ENCODE peak calls at places on chromosomes 16 and 17, in ten cellular contexts. J is foreskin fibroblast, K is adrenal gland, Q is AG10803, M is cardiac fibroblast, Z is heart left ventricle, W is choroid plexus epithelial cell, L is colonic mucosa, P is K562, D is fibroblast of lung. T is an unnamed sample.

GRCh38 chr17:17075037-17075755 is 32.9 kb downstream of the MPRIP start:
- DNase-seq in M (peak), J (peak), W (peak), Z (peak), L (no peak), Q (peak), D (peak), P (no peak), K (peak), T (peak)

GRCh38 chr16:47965439-47965838 is 190.4 kb downstream of the ABCC12 start:
- DNase-seq in P (no peak), L (no peak), M (no peak), W (peak), D (peak), Z (no peak), K (no peak), J (no peak), Q (peak), T (no peak)

GRCh38 chr16:1642753-1643152 is 30.6 kb downstream of the CRAMP1 start:
- DNase-seq in P (no peak), Q (no peak), W (no peak), D (no peak), Z (no peak), M (no peak), J (no peak), L (no peak), K (no peak), T (no peak)

GRCh38 chr17:2996208-2996855 is 67.1 kb downstream of the OR1D5 start:
- DNase-seq in J (peak), Z (no peak), D (peak), Q (peak), P (no peak), M (peak), K (no peak), W (no peak), L (no peak), T (peak)

GRCh38 chr17:19461139-19461538 is 50.1 kb downstream of the RNF112 start:
- DNase-seq in L (peak), J (no peak), K (peak), M (no peak), Z (no peak), D (no peak), Q (no peak), W (no peak), P (no peak), T (no peak)

GRCh38 chr16:10813123-10813455 is 5.5 kb downstream of the TVP23A start:
- DNase-seq in K (no peak), L (no peak), W (no peak), Q (no peak), M (no peak), D (no peak), Z (no peak), J (no peak), P (no peak), T (no peak)

GRCh38 chr16:79082955-79083354 is 517.6 kb downstream of the MAF start:
- DNase-seq in J (no peak), W (no peak), D (no peak), Z (no peak), Q (no peak), P (no peak), L (no peak), M (no peak), K (no peak), T (no peak)

GRCh38 chr17:72826602-72827001 is 265.9 kb downstream of the SLC39A11 start:
- DNase-seq in D (peak), J (peak), M (no peak), K (no peak), L (no peak), P (no peak), Q (no peak), W (peak), Z (no peak), T (peak)

GRCh38 chr17:57342141-57342540 is 85.8 kb downstream of the MSI2 start:
- DNase-seq in M (no peak), L (no peak), Z (no peak), K (no peak), J (no peak), P (no peak), D (no peak), W (peak), Q (no peak), T (no peak)

GRCh38 chr17:78643326-78643725 is 66.1 kb upstream of the DNAH17 start:
- DNase-seq in Q (no peak), M (no peak), L (no peak), J (no peak), Z (no peak), W (no peak), P (no peak), K (no peak), D (no peak), T (no peak)

GRCh38 chr17:78647030-78647429 is 69.8 kb upstream of the DNAH17 start:
- DNase-seq in W (no peak), Z (no peak), K (no peak), Q (no peak), L (no peak), M (no peak), J (no peak), D (no peak), P (no peak), T (no peak)

GRCh38 chr17:78644259-78644658 is 67.1 kb upstream of the DNAH17 start:
- DNase-seq in J (no peak), P (no peak), W (no peak), M (no peak), D (no peak), K (no peak), Z (no peak), L (no peak), Q (no peak), T (no peak)

GRCh38 chr17:78645421-78646295 is 68.5 kb upstream of the DNAH17 start:
- DNase-seq in W (peak), Z (peak), J (no peak), K (peak), L (peak), D (no peak), P (no peak), M (peak), Q (no peak), T (peak)

GRCh38 chr17:78644971-78645370 is 67.8 kb upstream of the DNAH17 start:
- DNase-seq in W (no peak), K (no peak), P (no peak), Z (no peak), J (no peak), Q (no peak), L (no peak), M (no peak), D (no peak), T (no peak)
- TF ChIP-seq CTCF in W (no peak), K (no peak), P (no peak), Z (no peak), J (no peak), Q (no peak), L (no peak), M (no peak), D (no peak), T (no peak)

GRCh38 chr17:29042679-29043538 is at the start of gene PIPOX:
- DNase-seq in P (peak), D (peak), L (no peak), J (no peak), M (peak), Z (no peak), K (peak), Q (no peak), W (peak), T (peak)
- TF ChIP-seq CTCF in P (no peak), D (peak), L (no peak), J (no peak), M (no peak), Z (no peak), K (no peak), Q (no peak), W (peak), T (peak)

DNA sequence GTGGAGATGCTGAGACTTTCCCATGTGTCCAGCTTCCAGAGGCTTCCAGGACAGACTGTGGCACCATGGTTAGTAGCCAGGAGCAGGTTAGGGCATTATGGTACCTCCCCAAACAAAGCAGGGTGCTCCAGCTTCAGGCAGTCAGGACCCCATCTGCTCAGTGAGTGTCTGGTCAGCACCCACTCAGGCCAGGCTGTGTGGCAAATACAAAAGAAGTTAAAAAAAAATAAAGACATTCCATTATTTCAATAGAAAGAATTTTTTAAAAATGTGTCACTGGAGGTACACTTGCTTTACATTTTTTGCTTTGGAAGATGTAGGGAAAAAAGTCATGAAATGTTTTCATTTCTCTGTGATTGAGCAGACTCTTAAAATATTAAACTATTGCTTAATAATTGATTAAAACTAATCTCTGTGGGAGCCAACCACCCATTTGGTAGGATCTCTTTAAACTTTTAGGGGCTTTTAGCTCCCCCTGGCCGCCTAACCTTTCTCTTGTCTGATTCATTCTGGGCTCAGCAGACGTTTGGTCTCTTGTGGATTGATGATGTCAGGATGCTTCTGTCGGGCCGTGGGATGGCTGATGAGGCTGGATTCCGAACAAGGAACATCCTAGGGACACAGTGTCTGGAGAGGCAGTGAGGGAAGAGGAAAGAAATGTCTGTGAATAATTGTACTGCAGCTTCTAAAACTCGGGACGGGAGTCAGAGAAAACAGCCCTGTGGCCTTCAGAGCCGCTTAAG is 28.4 kb upstream of the NPTX1 start:
- DNase-seq in K (no peak), J (peak), P (no peak), Z (no peak), L (no peak), Q (peak), D (peak), M (peak), W (peak), T (peak)
- TF ChIP-seq CTCF in K (no peak), J (no peak), P (no peak), Z (no peak), L (no peak), Q (peak), D (no peak), M (peak), W (peak), T (no peak)

GRCh38 chr16:22063888-22064467 is 28.4 kb upstream of the VWA3A start:
- DNase-seq in Z (no peak), J (no peak), D (no peak), Q (no peak), K (no peak), M (no peak), P (no peak), W (no peak), L (no peak), T (no peak)
- TF ChIP-seq CTCF in Z (no peak), J (no peak), D (no peak), Q (no peak), K (no peak), M (no peak), P (no peak), W (no peak), L (no peak), T (no peak)

GRCh38 chr17:66625321-66625767 is 209.6 kb upstream of the CACNG5 start:
- DNase-seq in J (no peak), D (peak), P (peak), M (peak), W (peak), Q (peak), Z (no peak), K (no peak), L (no peak), T (peak)
- TF ChIP-seq CTCF in J (peak), D (peak), P (peak), M (peak), W (peak), Q (peak), Z (peak), K (peak), L (peak), T (peak)

GRCh38 chr16:66344533-66345145 is 21.9 kb upstream of the CDH5 start:
- DNase-seq in Z (no peak), K (peak), J (peak), P (peak), W (peak), D (peak), Q (peak), L (peak), M (peak), T (peak)
- TF ChIP-seq CTCF in Z (peak), K (peak), J (peak), P (peak), W (peak), D (peak), Q (peak), L (peak), M (peak), T (peak)

GRCh38 chr17:82917656-82918345 is 78.0 kb upstream of the ZNF750 start:
- DNase-seq in W (peak), P (peak), L (peak), Z (no peak), K (peak), J (no peak), D (no peak), M (peak), Q (peak), T (peak)
- TF ChIP-seq CTCF in W (peak), P (peak), L (no peak), Z (peak), K (peak), J (peak), D (peak), M (peak), Q (peak), T (peak)